ENCODE peak calls at places on chromosomes 16 and 17, in four cellular contexts. I is IMR-90, W is choroid plexus epithelial cell, J is endothelial cell of umbilical vein. H is an unnamed sample.

GRCh38 chr16:3780570-3780969 is 63.2 kb upstream of the TRAP1 start:
- DNase-seq in I (peak; percentile 19), W (peak; percentile 24), J (peak; percentile 34), H (peak; percentile 11)

GRCh38 chr17:3864534-3864933 is 18.5 kb upstream of the NCBP3 start:
- DNase-seq in I (no peak), W (no peak), J (no peak), H (no peak)

GRCh38 chr16:78976212-78976611 is 624.3 kb downstream of the MAF start:
- DNase-seq in I (no peak), W (no peak), J (no peak), H (no peak)

GRCh38 chr17:67105213-67105612 is 60.9 kb downstream of the CACNG1 start:
- DNase-seq in I (peak; percentile 76), W (peak; percentile 69), J (no peak), H (peak; percentile 43)

GRCh38 chr16:87648236-87648635 is 45.9 kb downstream of the JPH3 start:
- DNase-seq in I (no peak), W (no peak), J (no peak), H (no peak)

GRCh38 chr16:75248536-75249380 is 2.7 kb downstream of the BCAR1 start:
- DNase-seq in I (no peak), W (no peak), J (no peak), H (no peak)

GRCh38 chr16:66427036-66427446 is at the start of gene BEAN1:
- DNase-seq in I (no peak), W (peak; percentile 21), J (no peak), H (no peak)

GRCh38 chr17:7849185-7850117 is 5.4 kb upstream of the TMEM88 start:
- DNase-seq in I (no peak), W (no peak), J (no peak), H (no peak)

GRCh38 chr17:39702901-39703893 is 3.3 kb downstream of the ERBB2 start:
- DNase-seq in I (peak; percentile 11), W (no peak), J (no peak), H (no peak)

GRCh38 chr17:30961213-30962188 is 9.3 kb upstream of the RNF135 start:
- DNase-seq in I (peak; percentile 34), W (no peak), J (no peak), H (no peak)

GRCh38 chr17:63317166-63317845 is 128.8 kb downstream of the CYB561 start:
- DNase-seq in I (no peak), W (no peak), J (no peak), H (no peak)

GRCh38 chr17:60260540-60260939 is 110.8 kb downstream of the CA4 start:
- DNase-seq in I (no peak), W (no peak), J (no peak), H (no peak)

GRCh38 chr16:88672776-88673175 is 9.9 kb upstream of the MVD start:
- DNase-seq in I (no peak), W (no peak), J (no peak), H (peak; percentile 27)

GRCh38 chr16:11149011-11149616 is 106.9 kb downstream of the SOCS1 start:
- DNase-seq in I (peak; percentile 27), W (peak; percentile 32), J (no peak), H (no peak)

GRCh38 chr16:89150090-89150835 is 21.3 kb upstream of the CDH15 start:
- DNase-seq in I (no peak), W (no peak), J (no peak), H (peak; percentile 39)

GRCh38 chr16:64864232-64864803 is 257.5 kb downstream of the CDH11 start:
- DNase-seq in I (peak; percentile 98), W (peak; percentile 92), J (no peak), H (peak; percentile 66)

GRCh38 chr17:32588982-32589381 is 102.2 kb downstream of the CDK5R1 start:
- DNase-seq in I (no peak), W (peak; percentile 5), J (no peak), H (no peak)

GRCh38 chr16:83954577-83955016 is 1.6 kb downstream of the OSGIN1 start:
- DNase-seq in I (peak; percentile 38), W (peak; percentile 40), J (no peak), H (peak; percentile 35)

GRCh38 chr17:51372345-51373004 is 112.1 kb downstream of the UTP18 start:
- DNase-seq in I (peak; percentile 73), W (peak; percentile 67), J (peak; percentile 71), H (peak; percentile 69)

GRCh38 chr17:77287432-77288068 is 146.8 kb downstream of the SEC14L1 start:
- DNase-seq in I (peak; percentile 94), W (peak; percentile 89), J (peak; percentile 39), H (peak; percentile 97)

GRCh38 chr17:31404028-31404949 is 12.8 kb downstream of the RAB11FIP4 start:
- DNase-seq in I (no peak), W (no peak), J (no peak), H (no peak)

GRCh38 chr17:33039874-33040273 is 48.2 kb downstream of the SPACA3 start:
- DNase-seq in I (peak; percentile 78), W (peak; percentile 69), J (peak; percentile 18), H (peak; percentile 93)

GRCh38 chr17:28317965-28318758 is 838 bp upstream of the TMEM97 start:
- DNase-seq in I (no peak), W (no peak), J (peak; percentile 6), H (no peak)
- TF ChIP-seq CTCF in I (no peak), W (no peak), J (no peak), H (no peak)

DNA sequence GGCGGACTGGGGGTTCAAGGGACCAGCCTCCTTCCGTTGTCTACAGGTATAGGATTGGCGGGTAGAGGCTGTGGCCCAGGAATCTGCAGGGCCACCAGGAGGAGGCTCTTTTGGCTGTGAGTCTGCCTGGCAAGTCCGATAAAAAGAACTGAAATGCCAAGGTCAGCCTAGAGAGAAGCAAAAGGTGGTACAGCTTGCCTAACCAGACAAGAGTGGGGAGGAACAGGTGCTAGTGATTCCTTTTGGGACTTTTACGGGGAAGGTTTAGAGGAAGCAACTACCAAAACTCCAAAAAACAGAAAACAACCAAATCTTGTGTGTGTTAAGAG is 5.6 kb upstream of the EVPL start:
- DNase-seq in I (no peak), W (no peak), J (no peak), H (no peak)
- TF ChIP-seq CTCF in I (no peak), W (no peak), J (no peak), H (no peak)

GRCh38 chr17:73192219-73192893 is 499 bp upstream of the COG1 start:
- DNase-seq in I (peak; percentile 65), W (peak; percentile 62), J (peak; percentile 71), H (peak; percentile 59)

GRCh38 chr17:73191443-73192218 is 1.2 kb upstream of the COG1 start:
- DNase-seq in I (peak; percentile 69), W (peak; percentile 83), J (peak; percentile 77), H (peak; percentile 79)

GRCh38 chr17:73187203-73187769 is 5.6 kb upstream of the COG1 start:
- DNase-seq in I (no peak), W (no peak), J (no peak), H (no peak)

GRCh38 chr17:73188011-73188410 is 4.8 kb upstream of the COG1 start:
- DNase-seq in I (no peak), W (peak; percentile 21), J (no peak), H (peak; percentile 17)

GRCh38 chr17:73189417-73190099 is 3.3 kb upstream of the COG1 start:
- DNase-seq in I (peak; percentile 76), W (peak; percentile 89), J (no peak), H (peak; percentile 42)
- TF ChIP-seq CTCF in I (peak; percentile 73), W (peak; percentile 92), J (peak; percentile 30), H (peak; percentile 45)

GRCh38 chr16:734208-734980 is 6.4 kb downstream of the CIAO3 start:
- DNase-seq in I (no peak), W (no peak), J (no peak), H (no peak)

GRCh38 chr16:732332-732731 is 5.4 kb downstream of the HAGHL start:
- DNase-seq in I (no peak), W (no peak), J (no peak), H (no peak)

GRCh38 chr16:732936-733335 is 6.0 kb downstream of the HAGHL start:
- DNase-seq in I (peak; percentile 21), W (no peak), J (no peak), H (no peak)

GRCh38 chr16:734981-735881 is 5.6 kb downstream of the CIAO3 start:
- DNase-seq in I (no peak), W (no peak), J (no peak), H (no peak)

GRCh38 chr16:733382-734207 is 6.7 kb downstream of the HAGHL start:
- DNase-seq in I (no peak), W (no peak), J (no peak), H (no peak)
- TF ChIP-seq CTCF in I (peak; percentile 20), W (peak; percentile 45), J (peak; percentile 58), H (peak; percentile 28)

GRCh38 chr16:50464325-50465290 is 83.6 kb upstream of the NKD1 start:
- DNase-seq in I (no peak), W (no peak), J (no peak), H (no peak)
- TF ChIP-seq CTCF in I (no peak), W (peak; percentile 10), J (no peak), H (peak; percentile 8)

GRCh38 chr17:42773290-42774035 is at the start of gene VPS25:
- DNase-seq in I (peak; percentile 87), W (peak; percentile 89), J (peak; percentile 61), H (peak; percentile 84)
- TF ChIP-seq CTCF in I (peak; percentile 30), W (peak; percentile 39), J (peak; percentile 3), H (no peak)

GRCh38 chr17:79841369-79842135 is 2.3 kb upstream of the CBX4 start:
- DNase-seq in I (no peak), W (no peak), J (no peak), H (no peak)

GRCh38 chr17:79838541-79839274 is 532 bp downstream of the CBX4 start:
- DNase-seq in I (peak; percentile 52), W (peak; percentile 69), J (peak; percentile 62), H (peak; percentile 56)

GRCh38 chr17:79840989-79841286 is 1.7 kb upstream of the CBX4 start:
- DNase-seq in I (no peak), W (peak; percentile 44), J (no peak), H (no peak)

GRCh38 chr17:79839363-79840203 is at the start of gene CBX4:
- DNase-seq in I (peak; percentile 90), W (peak; percentile 93), J (peak; percentile 82), H (peak; percentile 95)

GRCh38 chr17:79840204-79840988 is 1.2 kb upstream of the CBX4 start:
- DNase-seq in I (peak; percentile 31), W (peak; percentile 55), J (peak; percentile 47), H (peak; percentile 36)
- TF ChIP-seq CTCF in I (peak; percentile 34), W (peak; percentile 21), J (peak; percentile 37), H (peak; percentile 29)

GRCh38 chr16:17474572-17474971 is 3.8 kb upstream of the XYLT1 start:
- DNase-seq in I (no peak), W (no peak), J (no peak), H (no peak)
- TF ChIP-seq CTCF in I (no peak), W (no peak), J (no peak), H (no peak)

GRCh38 chr17:73841431-73842060 is 197.3 kb upstream of the SDK2 start:
- DNase-seq in I (no peak), W (peak; percentile 3), J (no peak), H (peak; percentile 30)
- TF ChIP-seq CTCF in I (no peak), W (peak; percentile 51), J (no peak), H (peak; percentile 83)

GRCh38 chr17:29140051-29140582 is 40.1 kb downstream of the MYO18A start:
- DNase-seq in I (peak; percentile 51), W (peak; percentile 68), J (peak; percentile 54), H (peak; percentile 73)
- TF ChIP-seq CTCF in I (no peak), W (no peak), J (no peak), H (no peak)

H was measured in MCF 10A.